ENCODE peak calls at places on chromosomes 13 and 19, in four cellular contexts. X is posterior cingulate gyrus, Z is hypothalamus, A is substantia nigra. B is an unnamed sample.

GRCh38 chr13:70249332-70250064 is 141.2 kb upstream of the KLHL1 start:
- DNase-seq in X (no peak), Z (no peak), A (no peak), B (no peak)

GRCh38 chr19:28554321-28555091 is 658.4 kb downstream of the UQCRFS1 start:
- DNase-seq in X (peak; percentile 52), Z (no peak), A (no peak), B (no peak)

GRCh38 chr19:28960986-28961705 is 251.8 kb downstream of the UQCRFS1 start:
- DNase-seq in X (no peak), Z (no peak), A (no peak), B (no peak)

GRCh38 chr13:110015253-110015652 is 228.9 kb upstream of the IRS2 start:
- DNase-seq in X (no peak), Z (no peak), A (no peak), B (no peak)

GRCh38 chr13:73717632-73718031 is 416.6 kb downstream of the KLF12 start:
- DNase-seq in X (no peak), Z (no peak), A (no peak), B (no peak)

GRCh38 chr19:51777570-51778460 is 16.8 kb downstream of the FPR2 start:
- DNase-seq in X (peak; percentile 91), Z (peak; percentile 21), A (peak; percentile 42), B (peak; percentile 51)

GRCh38 chr13:88472316-88472715 is 801.1 kb downstream of the SLITRK5 start:
- DNase-seq in X (no peak), Z (no peak), A (no peak), B (no peak)

GRCh38 chr19:54790711-54791110 is 12.7 kb upstream of the KIR2DL4 start:
- DNase-seq in X (no peak), Z (no peak), A (no peak), B (no peak)

GRCh38 chr19:51637362-51637978 is 7.3 kb upstream of the SIGLEC5 start:
- DNase-seq in X (no peak), Z (no peak), A (no peak), B (no peak)

GRCh38 chr13:104057851-104058250 is 991.6 kb upstream of the SLC10A2 start:
- DNase-seq in X (no peak), Z (no peak), A (no peak), B (no peak)